ENCODE peak calls at places on chromosomes 3 and 15, in six cellular contexts. H, G, D, E, O and K are unnamed samples. For H3K9me3, the result is how much of the 10 kb centered on the place peaks cover.

GRCh38 chr15:60575995-60576394 is 97.1 kb upstream of the ICE2 start:
- DNase-seq in H (no peak), G (no peak), D (no peak), E (no peak), O (no peak), K (no peak)

GRCh38 chr3:187941135-187941847 is 196.0 kb upstream of the BCL6 start:
- DNase-seq in H (no peak), G (no peak), D (no peak), E (no peak), O (no peak), K (no peak)

GRCh38 chr3:131231710-131232348 is 149.7 kb upstream of the NUDT16 start:
- DNase-seq in H (no peak), G (no peak), D (no peak), E (no peak), O (no peak), K (no peak)

GRCh38 chr3:14691719-14692118 is 16.8 kb downstream of the C3orf20 start:
- DNase-seq in H (no peak), G (no peak), D (no peak), E (no peak), O (no peak), K (no peak)

GRCh38 chr15:59437777-59438574 is at the start of gene FAM81A:
- DNase-seq in H (peak), G (peak), D (peak), E (peak), O (peak), K (peak)

GRCh38 chr15:83764201-83764839 is 110.4 kb downstream of the ADAMTSL3 start:
- DNase-seq in H (no peak), G (no peak), D (no peak), E (no peak), O (no peak), K (no peak)

GRCh38 chr3:147197739-147198138 is 208.6 kb downstream of the ZIC4 start:
- DNase-seq in H (no peak), G (no peak), D (no peak), E (no peak), O (no peak), K (no peak)

GRCh38 chr3:139830817-139831216 is 104.2 kb upstream of the CLSTN2 start:
- DNase-seq in H (peak), G (peak), D (no peak), E (peak), O (peak), K (peak)

GRCh38 chr3:129184396-129184656 is 630 bp upstream of the CNBP start:
- DNase-seq in H (no peak), G (peak), D (no peak), E (no peak), O (no peak), K (peak)

GRCh38 chr15:44738340-44738984 is 2.1 kb downstream of the TRIM69 start:
- DNase-seq in H (no peak), G (peak), D (no peak), E (no peak), O (no peak), K (no peak)

GRCh38 chr15:43520138-43520537 is 2.7 kb downstream of the MAP1A start:
- DNase-seq in H (no peak), G (no peak), D (no peak), E (no peak), O (no peak), K (no peak)

GRCh38 chr15:85381850-85382751 is 1.7 kb downstream of the AKAP13 start:
- DNase-seq in H (no peak), G (peak), D (no peak), E (no peak), O (no peak), K (no peak)

GRCh38 chr3:186427627-186428026 is 65.6 kb upstream of the DGKG start:
- DNase-seq in H (no peak), G (peak), D (no peak), E (peak), O (no peak), K (no peak)

GRCh38 chr3:59480486-59480995 is 430.7 kb upstream of the CFAP20DC start:
- DNase-seq in H (no peak), G (no peak), D (no peak), E (no peak), O (no peak), K (peak)

GRCh38 chr3:104411760-104412159 is 954.9 kb upstream of the ALCAM start:
- DNase-seq in H (no peak), G (no peak), D (no peak), E (no peak), O (no peak), K (no peak)

GRCh38 chr3:96027718-96028117 is 786.7 kb upstream of the EPHA6 start:
- DNase-seq in H (no peak), G (no peak), D (no peak), E (no peak), O (no peak), K (no peak)

GRCh38 chr3:153599685-153600084 is 437.7 kb downstream of the RAP2B start:
- DNase-seq in H (no peak), G (no peak), D (no peak), E (no peak), O (peak), K (no peak)

GRCh38 chr3:111943533-111943932 is 35.3 kb upstream of the ABHD10 start:
- DNase-seq in H (no peak), G (no peak), D (no peak), E (no peak), O (no peak), K (no peak)

GRCh38 chr3:82163907-82164520 is 402.6 kb upstream of the GBE1 start:
- DNase-seq in H (no peak), G (no peak), D (no peak), E (no peak), O (no peak), K (no peak)

GRCh38 chr15:67305506-67305905 is 50.9 kb downstream of the IQCH start:
- DNase-seq in H (no peak), G (no peak), D (no peak), E (no peak), O (no peak), K (no peak)

GRCh38 chr3:169748670-169749069 is 16.2 kb downstream of the TERC start:
- DNase-seq in H (no peak), G (no peak), D (no peak), E (no peak), O (no peak), K (no peak)

GRCh38 chr15:90239371-90239770 is 5.4 kb downstream of the GDPGP1 start:
- DNase-seq in H (no peak), G (no peak), D (no peak), E (no peak), O (no peak), K (no peak)

GRCh38 chr3:101303089-101303731 is 17.2 kb downstream of the IMPG2 start:
- DNase-seq in H (no peak), G (no peak), D (no peak), E (no peak), O (no peak), K (no peak)

GRCh38 chr3:33578325-33579180 is 138.3 kb upstream of the UBP1 start:
- DNase-seq in H (no peak), G (no peak), D (no peak), E (no peak), O (no peak), K (no peak)

GRCh38 chr15:93420050-93420452 is 331.0 kb upstream of the RGMA start:
- DNase-seq in H (no peak), G (no peak), D (no peak), E (no peak), O (no peak), K (no peak)

GRCh38 chr3:9224490-9224889 is 25.0 kb downstream of the SRGAP3 start:
- DNase-seq in H (no peak), G (no peak), D (no peak), E (no peak), O (no peak), K (no peak)

GRCh38 chr3:8442993-8443670 is 58.5 kb upstream of the LMCD1 start:
- DNase-seq in H (no peak), G (peak), D (no peak), E (no peak), O (no peak), K (no peak)

GRCh38 chr3:177195242-177195940 is 1.9 kb downstream of the TBL1XR1 start:
- DNase-seq in H (no peak), G (peak), D (no peak), E (no peak), O (peak), K (peak)

GRCh38 chr3:31562525-31562924 is 29.8 kb downstream of the STT3B start:
- DNase-seq in H (no peak), G (peak), D (no peak), E (peak), O (no peak), K (no peak)

GRCh38 chr15:50068016-50068415 is 51.0 kb downstream of the ATP8B4 start:
- DNase-seq in H (no peak), G (no peak), D (no peak), E (no peak), O (no peak), K (no peak)

DNA sequence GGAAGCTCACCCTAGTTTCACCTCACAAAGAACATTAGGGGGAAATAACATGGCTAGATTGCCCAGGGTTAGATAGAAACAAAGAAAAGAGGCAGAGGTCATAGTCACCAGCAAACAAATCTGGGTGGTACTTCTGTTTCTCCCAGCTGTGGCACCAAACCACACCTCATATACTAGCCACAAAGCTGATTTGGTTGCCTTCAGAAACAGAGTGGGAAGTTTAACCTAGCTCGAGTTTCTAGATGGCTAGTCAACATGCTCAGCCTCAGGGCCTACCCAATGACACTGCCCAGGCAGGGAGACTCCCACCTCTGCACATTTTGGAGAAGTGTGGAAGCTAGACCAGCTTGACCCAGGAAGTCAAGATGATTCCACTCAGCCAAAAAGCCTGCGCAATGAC is 174.2 kb downstream of the GABRB3 start:
- DNase-seq in H (no peak), G (no peak), D (no peak), E (no peak), O (no peak), K (no peak)
- H3K9me3 ChIP-seq in H (under half), G (under half), D (under half), E (under half), O (under half), K (under half)

GRCh38 chr15:76642671-76643070 is 262.5 kb downstream of the SCAPER start:
- DNase-seq in H (no peak), G (no peak), D (no peak), E (no peak), O (no peak), K (no peak)
- TF ChIP-seq CTCF in H (peak), G (peak), D (no peak), E (peak), O (no peak), K (no peak)

DNA sequence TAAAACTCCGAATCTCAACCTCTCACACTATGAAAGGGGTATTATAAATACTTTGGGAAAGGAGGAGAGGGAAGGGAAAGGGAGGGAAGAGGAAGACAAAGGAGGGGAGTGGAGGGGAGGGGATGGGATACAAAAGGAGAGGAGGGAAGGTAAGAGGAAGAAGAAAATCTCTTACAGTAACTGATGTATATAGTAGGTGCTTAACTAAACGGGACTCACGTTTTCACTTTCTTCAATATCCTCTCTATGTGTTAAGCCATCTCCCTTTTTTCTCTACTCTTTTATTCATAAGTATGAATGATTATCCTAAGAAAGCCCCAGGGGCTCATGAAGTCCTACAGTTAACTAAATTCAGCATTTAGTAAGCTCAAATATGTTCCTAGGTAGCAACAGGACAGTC is 729.6 kb upstream of the NR2F2 start:
- DNase-seq in H (no peak), G (no peak), D (no peak), E (no peak), O (no peak), K (no peak)
- H3K9me3 ChIP-seq in H (under half), G (under half), D (under half), E (under half), O (under half), K (under half)

DNA sequence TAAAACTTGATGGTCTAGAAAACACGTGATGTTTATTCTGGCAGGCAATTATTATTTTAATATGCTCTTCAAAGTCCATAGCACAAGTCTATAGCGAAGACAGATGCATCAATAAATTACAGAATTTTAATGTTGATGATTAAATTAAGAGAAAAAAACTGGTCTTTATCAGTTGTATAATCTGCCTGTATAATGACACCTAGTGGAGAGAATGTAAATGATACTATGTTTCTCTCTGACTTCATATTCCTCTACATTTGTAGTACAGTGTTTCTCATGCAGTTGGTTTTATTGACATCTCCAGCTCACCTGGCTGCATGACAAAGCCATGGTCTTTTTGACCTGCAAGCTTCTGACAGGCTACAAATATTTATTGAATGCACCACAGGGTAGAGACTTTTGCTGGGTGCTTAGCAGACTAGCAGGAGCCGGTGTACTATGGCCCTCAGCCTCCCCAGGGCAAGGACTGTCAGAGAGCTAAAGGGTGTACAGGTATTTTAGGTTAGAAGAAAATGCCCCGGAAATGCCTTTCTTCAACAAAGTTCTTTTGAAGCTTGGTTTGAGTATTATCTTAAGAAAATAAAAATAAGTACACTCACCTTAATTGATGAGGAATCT is 289.9 kb downstream of the GAP43 start:
- DNase-seq in H (no peak), G (no peak), D (no peak), E (no peak), O (no peak), K (no peak)
- TF ChIP-seq CTCF in H (no peak), G (peak), D (no peak), E (no peak), O (no peak), K (no peak)

DNA sequence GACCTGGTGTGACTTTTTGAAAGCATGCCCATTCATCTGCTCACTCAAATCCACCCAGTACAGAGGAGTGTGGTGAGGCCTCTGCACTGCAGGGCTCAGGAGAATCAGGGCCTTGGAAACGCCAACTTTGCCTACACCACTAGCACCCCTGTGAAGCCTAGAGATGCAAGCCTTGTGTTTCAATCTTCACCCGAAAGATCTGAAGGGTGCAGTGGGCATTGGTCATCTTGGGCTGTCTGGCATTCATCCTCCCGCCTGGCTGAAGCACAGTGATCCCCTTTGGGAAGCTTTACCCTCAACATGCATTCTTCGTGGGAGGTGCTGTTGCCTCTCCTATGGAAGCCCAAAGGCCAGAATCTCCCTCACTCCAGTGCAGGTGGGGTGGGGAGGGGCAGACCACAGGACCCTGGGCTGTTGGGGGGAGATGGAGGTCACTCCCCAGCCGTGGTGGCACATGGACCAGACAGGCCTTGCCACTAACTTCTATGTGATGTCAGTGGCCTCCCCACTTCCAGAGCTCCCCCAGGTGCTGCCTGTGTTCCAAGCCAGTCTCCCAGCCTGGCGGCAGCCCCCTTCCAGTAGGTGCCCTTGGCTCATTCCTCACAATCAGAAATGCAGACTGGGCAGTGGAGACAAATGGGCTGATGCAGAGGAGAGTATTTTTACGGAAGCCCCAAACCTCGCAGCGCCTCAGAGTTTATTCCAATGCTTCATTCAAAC is 92.5 kb downstream of the ADAMTS17 start:
- DNase-seq in H (no peak), G (no peak), D (no peak), E (no peak), O (no peak), K (no peak)
- H3K9me3 ChIP-seq in H (under half), G (under half), D (under half), E (under half), O (under half), K (under half)